ENCODE peak calls at places on chromosome 4, in nine cellular contexts. A is left ventricle myocardium inferior; G is stimulated activated CD4-positive, alpha-beta T cell treated with anti-CD3 and anti-CD28 coated beads, TNF-alpha, amount 100 ng/mL, for 24 hours; P is AG04449; J is HT1080; O is GM12864; H is stromal cell of bone marrow; R is activated CD4-positive, alpha-beta T cell treated with anti-CD3 and anti-CD28 coated beads for 1 hour; W is stimulated activated CD8-positive, alpha-beta memory T cell treated with anti-CD3 and anti-CD28 coated beads, Interleukin-4, amount 100 ng/mL, for 4 hours. Y is an unnamed sample.

GRCh38 chr4:89337678-89338077 is 30.1 kb upstream of the GPRIN3 start:
- DNase-seq in H (no peak), R (no peak), A (no peak), G (no peak), O (no peak), W (no peak), J (no peak), P (no peak), Y (no peak)

GRCh38 chr4:7661846-7662506 is 227.2 kb upstream of the PSAPL1 start:
- DNase-seq in J (no peak), R (no peak), P (no peak), H (no peak), W (no peak), O (no peak), A (no peak), G (no peak), Y (no peak)

GRCh38 chr4:137892134-137892533 is 350.0 kb downstream of the SLC7A11 start:
- DNase-seq in W (no peak), G (no peak), O (no peak), J (no peak), R (no peak), H (no peak), P (no peak), A (no peak), Y (peak; percentile 93)

GRCh38 chr4:120749445-120750151 is 172.9 kb downstream of the PRDM5 start:
- DNase-seq in O (peak; percentile 90), W (no peak), J (no peak), R (no peak), P (no peak), G (no peak), A (no peak), H (no peak), Y (no peak)

GRCh38 chr4:7328913-7329638 is 105.7 kb downstream of the PSAPL1 start:
- DNase-seq in P (peak; percentile 37), W (no peak), H (peak; percentile 58), A (peak; percentile 58), G (no peak), R (no peak), J (peak; percentile 88), O (no peak), Y (no peak)

GRCh38 chr4:141140271-141141205 is 7.3 kb upstream of the RNF150 start:
- DNase-seq in J (no peak), G (no peak), P (no peak), H (no peak), R (no peak), W (no peak), O (no peak), A (no peak), Y (no peak)

GRCh38 chr4:184310171-184310567 is 92.5 kb upstream of the ENPP6 start:
- DNase-seq in A (no peak), R (no peak), O (peak; percentile 82), J (peak; percentile 8), G (no peak), H (no peak), P (no peak), W (no peak), Y (peak; percentile 28)

GRCh38 chr4:124429746-124430250 is 282.7 kb downstream of the ANKRD50 start:
- DNase-seq in J (no peak), A (no peak), R (no peak), W (no peak), G (no peak), H (no peak), P (no peak), O (no peak), Y (no peak)

GRCh38 chr4:102730968-102731533 is 29.7 kb downstream of the MANBA start:
- DNase-seq in R (no peak), J (no peak), A (no peak), P (no peak), G (no peak), W (no peak), O (no peak), H (no peak), Y (peak; percentile 33)

GRCh38 chr4:84582988-84583870 is at the start of gene CDS1:
- DNase-seq in H (no peak), P (no peak), G (no peak), O (no peak), J (no peak), A (peak; percentile 14), W (no peak), R (no peak), Y (peak; percentile 61)

GRCh38 chr4:104490096-104490769 is 4.5 kb downstream of the CXXC4 start:
- DNase-seq in R (no peak), W (no peak), G (no peak), H (no peak), A (no peak), P (no peak), J (peak; percentile 25), O (no peak), Y (no peak)

GRCh38 chr4:124322234-124322831 is 390.2 kb downstream of the ANKRD50 start:
- DNase-seq in W (no peak), J (peak; percentile 25), G (no peak), P (no peak), H (peak; percentile 22), R (no peak), A (no peak), O (no peak), Y (peak; percentile 79)

GRCh38 chr4:52841707-52842456 is 20.2 kb upstream of the RASL11B start:
- DNase-seq in J (no peak), R (no peak), G (no peak), P (no peak), H (no peak), O (no peak), A (peak; percentile 26), W (no peak), Y (no peak)

GRCh38 chr4:152255437-152255836 is 280.5 kb downstream of the FBXW7 start:
- DNase-seq in R (peak; percentile 27), W (peak; percentile 34), O (peak; percentile 27), A (no peak), H (no peak), P (no peak), J (peak; percentile 86), G (peak; percentile 11), Y (no peak)

GRCh38 chr4:42397635-42398447 is 553 bp downstream of the SHISA3 start:
- DNase-seq in P (no peak), H (no peak), R (no peak), W (no peak), O (no peak), A (peak; percentile 28), G (no peak), J (no peak), Y (no peak)

GRCh38 chr4:88880501-88881226 is 176.3 kb downstream of the FAM13A start:
- DNase-seq in P (no peak), O (no peak), G (no peak), J (peak; percentile 3), W (no peak), H (no peak), R (no peak), A (no peak), Y (peak; percentile 69)

GRCh38 chr4:185998791-185999190 is 70.2 kb upstream of the TLR3 start:
- DNase-seq in A (no peak), O (no peak), J (no peak), R (no peak), G (no peak), P (no peak), W (no peak), H (no peak), Y (no peak)

GRCh38 chr4:127788517-127788916 is 6.4 kb downstream of the HSPA4L start:
- DNase-seq in O (no peak), R (no peak), J (peak; percentile 8), H (no peak), A (no peak), W (no peak), G (no peak), P (no peak), Y (no peak)

GRCh38 chr4:42119916-42120315 is 32.5 kb downstream of the BEND4 start:
- DNase-seq in A (no peak), P (no peak), O (no peak), J (no peak), W (no peak), R (no peak), G (no peak), H (no peak), Y (no peak)

GRCh38 chr4:44646151-44646550 is 5.3 kb downstream of the YIPF7 start:
- DNase-seq in P (no peak), H (no peak), G (no peak), A (no peak), R (no peak), O (no peak), W (no peak), J (no peak), Y (no peak)

GRCh38 chr4:40363945-40364344 is 28.8 kb downstream of the CHRNA9 start:
- DNase-seq in P (no peak), W (no peak), A (no peak), O (no peak), J (no peak), G (no peak), H (no peak), R (no peak), Y (no peak)

Y was measured in trophoblast cell.